ENCODE peak calls at places on chromosomes 2 and 18, in eight cellular contexts. One of them, this sample, is unnamed.

GRCh38 chr2:142033393-142033792 is 97.4 kb downstream of the LRP1B start:
- DNase-seq in CD4-positive, alpha-beta T cell: no peak
- DNase-seq in upper lobe of right lung: no peak
- DNase-seq in GM23338: no peak
- DNase-seq in AG04449: no peak
- DNase-seq in fibroblast of mammary gland: no peak
- DNase-seq in GM06990: no peak
- DNase-seq in HFF-Myc: no peak
- DNase-seq in this sample: no peak

GRCh38 chr18:24497052-24497754 is 36.8 kb downstream of the HRH4 start:
- DNase-seq in CD4-positive, alpha-beta T cell: no peak
- DNase-seq in upper lobe of right lung: no peak
- DNase-seq in GM23338: no peak
- DNase-seq in AG04449: no peak
- DNase-seq in fibroblast of mammary gland: peak
- DNase-seq in GM06990: no peak
- DNase-seq in HFF-Myc: peak
- DNase-seq in this sample: no peak

GRCh38 chr2:113827426-113827825 is 62.5 kb upstream of the ACTR3 start:
- DNase-seq in CD4-positive, alpha-beta T cell: no peak
- DNase-seq in upper lobe of right lung: no peak
- DNase-seq in GM23338: no peak
- DNase-seq in AG04449: no peak
- DNase-seq in fibroblast of mammary gland: no peak
- DNase-seq in GM06990: no peak
- DNase-seq in HFF-Myc: no peak
- DNase-seq in this sample: no peak

GRCh38 chr2:104945866-104946265 is 92.0 kb downstream of the POU3F3 start:
- DNase-seq in CD4-positive, alpha-beta T cell: no peak
- DNase-seq in upper lobe of right lung: no peak
- DNase-seq in GM23338: no peak
- DNase-seq in AG04449: no peak
- DNase-seq in fibroblast of mammary gland: no peak
- DNase-seq in GM06990: no peak
- DNase-seq in HFF-Myc: no peak
- DNase-seq in this sample: no peak

GRCh38 chr2:44077942-44078511 is 82.2 kb upstream of the LRPPRC start:
- DNase-seq in CD4-positive, alpha-beta T cell: no peak
- DNase-seq in upper lobe of right lung: no peak
- DNase-seq in GM23338: no peak
- DNase-seq in AG04449: no peak
- DNase-seq in fibroblast of mammary gland: no peak
- DNase-seq in GM06990: no peak
- DNase-seq in HFF-Myc: no peak
- DNase-seq in this sample: no peak

GRCh38 chr2:186925514-186925913 is 76.5 kb upstream of the ZSWIM2 start:
- DNase-seq in CD4-positive, alpha-beta T cell: no peak
- DNase-seq in upper lobe of right lung: no peak
- DNase-seq in GM23338: no peak
- DNase-seq in AG04449: no peak
- DNase-seq in fibroblast of mammary gland: no peak
- DNase-seq in GM06990: no peak
- DNase-seq in HFF-Myc: no peak
- DNase-seq in this sample: no peak

GRCh38 chr2:211035548-211036185 is 479.3 kb downstream of the CPS1 start:
- DNase-seq in CD4-positive, alpha-beta T cell: no peak
- DNase-seq in upper lobe of right lung: no peak
- DNase-seq in GM23338: peak
- DNase-seq in AG04449: no peak
- DNase-seq in fibroblast of mammary gland: peak
- DNase-seq in GM06990: no peak
- DNase-seq in HFF-Myc: no peak
- DNase-seq in this sample: no peak

GRCh38 chr2:239905306-239905705 is 119.8 kb downstream of the NDUFA10 start:
- DNase-seq in CD4-positive, alpha-beta T cell: no peak
- DNase-seq in upper lobe of right lung: no peak
- DNase-seq in GM23338: no peak
- DNase-seq in AG04449: no peak
- DNase-seq in fibroblast of mammary gland: no peak
- DNase-seq in GM06990: no peak
- DNase-seq in HFF-Myc: no peak
- DNase-seq in this sample: no peak

GRCh38 chr2:120394764-120395163 is 48.8 kb downstream of the INHBB start:
- DNase-seq in CD4-positive, alpha-beta T cell: no peak
- DNase-seq in upper lobe of right lung: no peak
- DNase-seq in GM23338: no peak
- DNase-seq in AG04449: no peak
- DNase-seq in fibroblast of mammary gland: no peak
- DNase-seq in GM06990: no peak
- DNase-seq in HFF-Myc: no peak
- DNase-seq in this sample: no peak

GRCh38 chr2:223537669-223538601 is 64.2 kb downstream of the SCG2 start:
- DNase-seq in CD4-positive, alpha-beta T cell: no peak
- DNase-seq in upper lobe of right lung: no peak
- DNase-seq in GM23338: no peak
- DNase-seq in AG04449: no peak
- DNase-seq in fibroblast of mammary gland: peak
- DNase-seq in GM06990: no peak
- DNase-seq in HFF-Myc: no peak
- DNase-seq in this sample: no peak

GRCh38 chr2:5145801-5146200 is 546.4 kb upstream of the SOX11 start:
- DNase-seq in CD4-positive, alpha-beta T cell: no peak
- DNase-seq in upper lobe of right lung: no peak
- DNase-seq in GM23338: no peak
- DNase-seq in AG04449: no peak
- DNase-seq in fibroblast of mammary gland: no peak
- DNase-seq in GM06990: no peak
- DNase-seq in HFF-Myc: no peak
- DNase-seq in this sample: no peak

GRCh38 chr18:35682282-35682867 is 100.8 kb downstream of the GALNT1 start:
- DNase-seq in CD4-positive, alpha-beta T cell: no peak
- DNase-seq in upper lobe of right lung: no peak
- DNase-seq in GM23338: no peak
- DNase-seq in AG04449: peak
- DNase-seq in fibroblast of mammary gland: no peak
- DNase-seq in GM06990: no peak
- DNase-seq in HFF-Myc: no peak
- DNase-seq in this sample: no peak

GRCh38 chr2:41722668-41723369 is 325.0 kb upstream of the PKDCC start:
- DNase-seq in CD4-positive, alpha-beta T cell: no peak
- DNase-seq in upper lobe of right lung: no peak
- DNase-seq in GM23338: no peak
- DNase-seq in AG04449: no peak
- DNase-seq in fibroblast of mammary gland: peak
- DNase-seq in GM06990: no peak
- DNase-seq in HFF-Myc: no peak
- DNase-seq in this sample: no peak

GRCh38 chr2:67083978-67084377 is 313.2 kb upstream of the ETAA1 start:
- DNase-seq in CD4-positive, alpha-beta T cell: no peak
- DNase-seq in upper lobe of right lung: no peak
- DNase-seq in GM23338: no peak
- DNase-seq in AG04449: no peak
- DNase-seq in fibroblast of mammary gland: no peak
- DNase-seq in GM06990: no peak
- DNase-seq in HFF-Myc: no peak
- DNase-seq in this sample: no peak

GRCh38 chr2:200469708-200470600 is 39.9 kb downstream of the KCTD18 start:
- DNase-seq in CD4-positive, alpha-beta T cell: no peak
- DNase-seq in upper lobe of right lung: no peak
- DNase-seq in GM23338: no peak
- DNase-seq in AG04449: no peak
- DNase-seq in fibroblast of mammary gland: no peak
- DNase-seq in GM06990: no peak
- DNase-seq in HFF-Myc: no peak
- DNase-seq in this sample: no peak

GRCh38 chr18:73715228-73715670 is 432.4 kb downstream of the FBXO15 start:
- DNase-seq in CD4-positive, alpha-beta T cell: no peak
- DNase-seq in upper lobe of right lung: no peak
- DNase-seq in GM23338: no peak
- DNase-seq in AG04449: no peak
- DNase-seq in fibroblast of mammary gland: no peak
- DNase-seq in GM06990: no peak
- DNase-seq in HFF-Myc: no peak
- DNase-seq in this sample: no peak

DNA sequence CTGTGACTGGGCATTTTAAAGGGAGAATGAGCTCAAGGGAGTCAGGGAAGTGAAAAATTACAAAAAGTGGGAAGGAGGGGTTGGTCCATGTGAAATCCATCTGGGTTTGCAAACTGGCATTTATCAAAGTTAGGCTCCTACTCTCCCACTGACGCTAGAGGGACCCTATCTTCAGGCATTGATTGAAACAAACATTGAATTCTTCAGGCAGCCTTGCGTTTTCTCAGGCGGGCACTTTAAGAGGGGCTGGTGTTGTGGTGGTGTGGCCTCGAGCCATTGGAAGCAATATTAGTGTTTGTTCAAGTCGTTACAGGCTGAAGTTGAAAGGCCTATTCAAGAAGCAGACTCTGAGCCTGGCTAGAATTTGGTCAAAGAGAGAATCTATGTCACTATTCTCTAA is 36.6 kb downstream of the STON1 start:
- DNase-seq in CD4-positive, alpha-beta T cell: no peak
- DNase-seq in upper lobe of right lung: no peak
- DNase-seq in GM23338: peak
- DNase-seq in AG04449: no peak
- DNase-seq in fibroblast of mammary gland: peak
- DNase-seq in GM06990: no peak
- DNase-seq in HFF-Myc: peak
- DNase-seq in this sample: no peak
- TF ChIP-seq CTCF in CD4-positive, alpha-beta T cell: no peak
- TF ChIP-seq CTCF in upper lobe of right lung: peak
- TF ChIP-seq CTCF in GM23338: peak
- TF ChIP-seq CTCF in AG04449: peak
- TF ChIP-seq CTCF in fibroblast of mammary gland: peak
- TF ChIP-seq CTCF in GM06990: peak
- TF ChIP-seq CTCF in HFF-Myc: peak
- TF ChIP-seq CTCF in this sample: no peak

GRCh38 chr2:182717451-182718215 is 1.6 kb downstream of the DNAJC10 start:
- DNase-seq in CD4-positive, alpha-beta T cell: no peak
- DNase-seq in upper lobe of right lung: no peak
- DNase-seq in GM23338: no peak
- DNase-seq in AG04449: no peak
- DNase-seq in fibroblast of mammary gland: no peak
- DNase-seq in GM06990: peak
- DNase-seq in HFF-Myc: no peak
- DNase-seq in this sample: no peak

GRCh38 chr2:182715121-182715895 is 749 bp upstream of the DNAJC10 start:
- DNase-seq in CD4-positive, alpha-beta T cell: no peak
- DNase-seq in upper lobe of right lung: no peak
- DNase-seq in GM23338: no peak
- DNase-seq in AG04449: no peak
- DNase-seq in fibroblast of mammary gland: peak
- DNase-seq in GM06990: no peak
- DNase-seq in HFF-Myc: no peak
- DNase-seq in this sample: no peak

GRCh38 chr2:182716665-182716990 is 571 bp downstream of the DNAJC10 start:
- DNase-seq in CD4-positive, alpha-beta T cell: no peak
- DNase-seq in upper lobe of right lung: peak
- DNase-seq in GM23338: no peak
- DNase-seq in AG04449: no peak
- DNase-seq in fibroblast of mammary gland: no peak
- DNase-seq in GM06990: no peak
- DNase-seq in HFF-Myc: no peak
- DNase-seq in this sample: no peak

GRCh38 chr2:182718459-182718858 is 2.4 kb downstream of the DNAJC10 start:
- DNase-seq in CD4-positive, alpha-beta T cell: no peak
- DNase-seq in upper lobe of right lung: no peak
- DNase-seq in GM23338: no peak
- DNase-seq in AG04449: no peak
- DNase-seq in fibroblast of mammary gland: no peak
- DNase-seq in GM06990: no peak
- DNase-seq in HFF-Myc: no peak
- DNase-seq in this sample: no peak

GRCh38 chr2:182715896-182716664 is at the start of gene DNAJC10:
- DNase-seq in CD4-positive, alpha-beta T cell: peak
- DNase-seq in upper lobe of right lung: peak
- DNase-seq in GM23338: peak
- DNase-seq in AG04449: peak
- DNase-seq in fibroblast of mammary gland: peak
- DNase-seq in GM06990: peak
- DNase-seq in HFF-Myc: peak
- DNase-seq in this sample: peak
- TF ChIP-seq CTCF in CD4-positive, alpha-beta T cell: no peak
- TF ChIP-seq CTCF in upper lobe of right lung: no peak
- TF ChIP-seq CTCF in GM23338: no peak
- TF ChIP-seq CTCF in AG04449: no peak
- TF ChIP-seq CTCF in fibroblast of mammary gland: no peak
- TF ChIP-seq CTCF in GM06990: no peak
- TF ChIP-seq CTCF in HFF-Myc: no peak
- TF ChIP-seq CTCF in this sample: no peak

GRCh38 chr2:99442837-99443236 is 47.0 kb downstream of the REV1 start:
- DNase-seq in CD4-positive, alpha-beta T cell: no peak
- DNase-seq in upper lobe of right lung: no peak
- DNase-seq in GM23338: peak
- DNase-seq in AG04449: no peak
- DNase-seq in fibroblast of mammary gland: peak
- DNase-seq in GM06990: no peak
- DNase-seq in HFF-Myc: no peak
- DNase-seq in this sample: no peak
- TF ChIP-seq CTCF in CD4-positive, alpha-beta T cell: no peak
- TF ChIP-seq CTCF in upper lobe of right lung: peak
- TF ChIP-seq CTCF in GM23338: peak
- TF ChIP-seq CTCF in AG04449: no peak
- TF ChIP-seq CTCF in fibroblast of mammary gland: peak
- TF ChIP-seq CTCF in GM06990: peak
- TF ChIP-seq CTCF in HFF-Myc: no peak
- TF ChIP-seq CTCF in this sample: no peak

DNA sequence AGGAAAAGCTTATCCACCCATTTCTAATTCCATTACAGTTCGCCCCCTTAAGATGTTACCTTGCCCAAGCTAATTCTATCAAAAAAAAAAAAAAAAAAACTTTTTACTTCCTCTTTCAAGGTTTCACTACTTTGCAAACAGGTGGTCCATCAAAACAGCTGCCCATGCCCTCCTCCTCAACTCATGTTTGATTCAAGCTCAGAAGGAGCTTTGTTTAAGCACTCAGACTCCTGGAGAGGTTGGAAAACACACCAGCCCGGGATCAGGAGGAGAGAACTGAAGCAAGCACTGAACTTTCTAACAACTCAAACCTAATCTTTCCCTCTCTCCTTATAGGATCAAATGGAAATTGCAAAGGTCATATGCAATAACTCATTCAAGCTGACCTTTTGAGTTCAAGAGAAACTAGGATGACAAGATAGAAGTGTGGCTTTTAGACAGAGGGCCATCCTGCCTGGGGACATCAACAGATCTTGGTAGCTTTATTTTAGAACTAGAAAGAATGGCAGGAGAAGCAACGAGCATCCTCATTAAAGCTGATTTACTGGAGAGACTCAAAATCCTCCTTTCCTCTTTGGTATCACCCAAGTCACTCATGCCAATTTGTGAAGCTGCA is 28.3 kb upstream of the FZD7 start:
- DNase-seq in CD4-positive, alpha-beta T cell: no peak
- DNase-seq in upper lobe of right lung: no peak
- DNase-seq in GM23338: no peak
- DNase-seq in AG04449: no peak
- DNase-seq in fibroblast of mammary gland: no peak
- DNase-seq in GM06990: no peak
- DNase-seq in HFF-Myc: no peak
- DNase-seq in this sample: no peak
- TF ChIP-seq CTCF in CD4-positive, alpha-beta T cell: no peak
- TF ChIP-seq CTCF in upper lobe of right lung: no peak
- TF ChIP-seq CTCF in GM23338: no peak
- TF ChIP-seq CTCF in AG04449: no peak
- TF ChIP-seq CTCF in fibroblast of mammary gland: no peak
- TF ChIP-seq CTCF in GM06990: no peak
- TF ChIP-seq CTCF in HFF-Myc: no peak
- TF ChIP-seq CTCF in this sample: no peak